ENCODE peak calls at places on chromosomes 5 and 9, in eight cellular contexts. One of them, this sample, is unnamed.
A peak's percentile ranks its signal among the peaks of the same experiment; 100 is the strongest.

GRCh38 chr5:172898513-172899369 is 60.5 kb upstream of the RPL26L1 start:
- DNase-seq in HFFc6: no peak
- DNase-seq in stimulated activated naive CD4-positive, alpha-beta T cell: no peak
- DNase-seq in AG08396: no peak
- DNase-seq in A172: no peak
- DNase-seq in occipital lobe: no peak
- DNase-seq in NCI-H2227 treated with DMSO at 0.1 percent for 48 hours: no peak
- DNase-seq in fibroblast of mammary gland: no peak
- DNase-seq in this sample: no peak

GRCh38 chr9:137487454-137488329 is 28.6 kb upstream of the NSMF start:
- DNase-seq in HFFc6: no peak
- DNase-seq in stimulated activated naive CD4-positive, alpha-beta T cell: no peak
- DNase-seq in AG08396: no peak
- DNase-seq in A172: no peak
- DNase-seq in occipital lobe: no peak
- DNase-seq in NCI-H2227 treated with DMSO at 0.1 percent for 48 hours: no peak
- DNase-seq in fibroblast of mammary gland: no peak
- DNase-seq in this sample: no peak

GRCh38 chr9:99192786-99193465 is 28.8 kb downstream of the ALG2 start:
- DNase-seq in HFFc6: peak; percentile 8
- DNase-seq in stimulated activated naive CD4-positive, alpha-beta T cell: no peak
- DNase-seq in AG08396: peak; percentile 25
- DNase-seq in A172: peak; percentile 18
- DNase-seq in occipital lobe: no peak
- DNase-seq in NCI-H2227 treated with DMSO at 0.1 percent for 48 hours: no peak
- DNase-seq in fibroblast of mammary gland: peak; percentile 84
- DNase-seq in this sample: no peak

GRCh38 chr5:39138892-39139291 is 64.7 kb upstream of the RICTOR start:
- DNase-seq in HFFc6: peak; percentile 75
- DNase-seq in stimulated activated naive CD4-positive, alpha-beta T cell: no peak
- DNase-seq in AG08396: peak; percentile 14
- DNase-seq in A172: peak; percentile 41
- DNase-seq in occipital lobe: no peak
- DNase-seq in NCI-H2227 treated with DMSO at 0.1 percent for 48 hours: no peak
- DNase-seq in fibroblast of mammary gland: peak; percentile 91
- DNase-seq in this sample: no peak

GRCh38 chr5:135964670-135965320 is 10.0 kb upstream of the LECT2 start:
- DNase-seq in HFFc6: peak; percentile 28
- DNase-seq in stimulated activated naive CD4-positive, alpha-beta T cell: no peak
- DNase-seq in AG08396: no peak
- DNase-seq in A172: no peak
- DNase-seq in occipital lobe: no peak
- DNase-seq in NCI-H2227 treated with DMSO at 0.1 percent for 48 hours: no peak
- DNase-seq in fibroblast of mammary gland: peak; percentile 20
- DNase-seq in this sample: no peak

GRCh38 chr5:116530276-116530675 is 44.3 kb downstream of the SEMA6A start:
- DNase-seq in HFFc6: no peak
- DNase-seq in stimulated activated naive CD4-positive, alpha-beta T cell: no peak
- DNase-seq in AG08396: no peak
- DNase-seq in A172: no peak
- DNase-seq in occipital lobe: no peak
- DNase-seq in NCI-H2227 treated with DMSO at 0.1 percent for 48 hours: no peak
- DNase-seq in fibroblast of mammary gland: no peak
- DNase-seq in this sample: no peak

GRCh38 chr9:21657966-21658667 is 144.3 kb upstream of the MTAP start:
- DNase-seq in HFFc6: no peak
- DNase-seq in stimulated activated naive CD4-positive, alpha-beta T cell: no peak
- DNase-seq in AG08396: no peak
- DNase-seq in A172: no peak
- DNase-seq in occipital lobe: no peak
- DNase-seq in NCI-H2227 treated with DMSO at 0.1 percent for 48 hours: no peak
- DNase-seq in fibroblast of mammary gland: peak; percentile 49
- DNase-seq in this sample: no peak

GRCh38 chr9:126293522-126293889 is 33.1 kb upstream of the MVB12B start:
- DNase-seq in HFFc6: no peak
- DNase-seq in stimulated activated naive CD4-positive, alpha-beta T cell: no peak
- DNase-seq in AG08396: no peak
- DNase-seq in A172: no peak
- DNase-seq in occipital lobe: no peak
- DNase-seq in NCI-H2227 treated with DMSO at 0.1 percent for 48 hours: no peak
- DNase-seq in fibroblast of mammary gland: no peak
- DNase-seq in this sample: no peak

GRCh38 chr9:3746296-3747275 is 220.8 kb upstream of the RFX3 start:
- DNase-seq in HFFc6: peak; percentile 82
- DNase-seq in stimulated activated naive CD4-positive, alpha-beta T cell: no peak
- DNase-seq in AG08396: peak; percentile 73
- DNase-seq in A172: peak; percentile 96
- DNase-seq in occipital lobe: no peak
- DNase-seq in NCI-H2227 treated with DMSO at 0.1 percent for 48 hours: no peak
- DNase-seq in fibroblast of mammary gland: peak; percentile 93
- DNase-seq in this sample: peak; percentile 49